ENCODE peak calls at places on chromosomes 1 and 21, in nine cellular contexts. One of them, this sample, is unnamed.

GRCh38 chr1:147772540-147772939 is 12.1 kb upstream of the GJA5 start:
- DNase-seq in endothelial cell of umbilical vein: no peak
- DNase-seq in ovary: no peak
- DNase-seq in spleen: no peak
- DNase-seq in breast epithelium: no peak
- DNase-seq in A549: no peak
- DNase-seq in K562: no peak
- DNase-seq in stomach: no peak
- DNase-seq in uterus: no peak
- DNase-seq in this sample: no peak

GRCh38 chr1:205939690-205940330 is 3.4 kb downstream of the SLC26A9 start:
- DNase-seq in endothelial cell of umbilical vein: no peak
- DNase-seq in ovary: no peak
- DNase-seq in spleen: no peak
- DNase-seq in breast epithelium: no peak
- DNase-seq in A549: peak; percentile 58
- DNase-seq in K562: peak; percentile 72
- DNase-seq in stomach: peak; percentile 68
- DNase-seq in uterus: no peak
- DNase-seq in this sample: peak; percentile 38

GRCh38 chr21:39850333-39850732 is 16.9 kb upstream of the PCP4 start:
- DNase-seq in endothelial cell of umbilical vein: no peak
- DNase-seq in ovary: no peak
- DNase-seq in spleen: no peak
- DNase-seq in breast epithelium: no peak
- DNase-seq in A549: no peak
- DNase-seq in K562: no peak
- DNase-seq in stomach: no peak
- DNase-seq in uterus: no peak
- DNase-seq in this sample: no peak

GRCh38 chr1:94803517-94804441 is 16.4 kb upstream of the SLC44A3 start:
- DNase-seq in endothelial cell of umbilical vein: no peak
- DNase-seq in ovary: no peak
- DNase-seq in spleen: no peak
- DNase-seq in breast epithelium: no peak
- DNase-seq in A549: no peak
- DNase-seq in K562: no peak
- DNase-seq in stomach: no peak
- DNase-seq in uterus: no peak
- DNase-seq in this sample: no peak

GRCh38 chr1:19866758-19867157 is 15.4 kb upstream of the OTUD3 start:
- DNase-seq in endothelial cell of umbilical vein: no peak
- DNase-seq in ovary: no peak
- DNase-seq in spleen: no peak
- DNase-seq in breast epithelium: no peak
- DNase-seq in A549: no peak
- DNase-seq in K562: no peak
- DNase-seq in stomach: no peak
- DNase-seq in uterus: no peak
- DNase-seq in this sample: no peak

GRCh38 chr1:174118726-174119125 is 40.6 kb upstream of the RABGAP1L start:
- DNase-seq in endothelial cell of umbilical vein: no peak
- DNase-seq in ovary: no peak
- DNase-seq in spleen: no peak
- DNase-seq in breast epithelium: no peak
- DNase-seq in A549: no peak
- DNase-seq in K562: no peak
- DNase-seq in stomach: no peak
- DNase-seq in uterus: no peak
- DNase-seq in this sample: no peak

GRCh38 chr21:27631471-27631870 is 664.6 kb upstream of the ADAMTS5 start:
- DNase-seq in endothelial cell of umbilical vein: no peak
- DNase-seq in ovary: no peak
- DNase-seq in spleen: no peak
- DNase-seq in breast epithelium: no peak
- DNase-seq in A549: no peak
- DNase-seq in K562: no peak
- DNase-seq in stomach: no peak
- DNase-seq in uterus: no peak
- DNase-seq in this sample: no peak

GRCh38 chr1:220335668-220336067 is 63.4 kb upstream of the RAB3GAP2 start:
- DNase-seq in endothelial cell of umbilical vein: no peak
- DNase-seq in ovary: no peak
- DNase-seq in spleen: no peak
- DNase-seq in breast epithelium: no peak
- DNase-seq in A549: no peak
- DNase-seq in K562: no peak
- DNase-seq in stomach: peak; percentile 87
- DNase-seq in uterus: no peak
- DNase-seq in this sample: no peak

GRCh38 chr1:203528098-203528497 is 34.1 kb downstream of the OPTC start:
- DNase-seq in endothelial cell of umbilical vein: no peak
- DNase-seq in ovary: no peak
- DNase-seq in spleen: no peak
- DNase-seq in breast epithelium: no peak
- DNase-seq in A549: no peak
- DNase-seq in K562: no peak
- DNase-seq in stomach: no peak
- DNase-seq in uterus: no peak
- DNase-seq in this sample: no peak

GRCh38 chr1:115837762-115838421 is 3.0 kb downstream of the NHLH2 start:
- DNase-seq in endothelial cell of umbilical vein: no peak
- DNase-seq in ovary: no peak
- DNase-seq in spleen: no peak
- DNase-seq in breast epithelium: no peak
- DNase-seq in A549: no peak
- DNase-seq in K562: no peak
- DNase-seq in stomach: no peak
- DNase-seq in uterus: no peak
- DNase-seq in this sample: no peak

GRCh38 chr1:81682490-81682889 is 118.2 kb upstream of the ADGRL2 start:
- DNase-seq in endothelial cell of umbilical vein: peak; percentile 69
- DNase-seq in ovary: no peak
- DNase-seq in spleen: no peak
- DNase-seq in breast epithelium: no peak
- DNase-seq in A549: no peak
- DNase-seq in K562: no peak
- DNase-seq in stomach: no peak
- DNase-seq in uterus: no peak
- DNase-seq in this sample: no peak

GRCh38 chr1:155174334-155175280 is 958 bp downstream of the TRIM46 start:
- DNase-seq in endothelial cell of umbilical vein: peak; percentile 24
- DNase-seq in ovary: peak; percentile 49
- DNase-seq in spleen: peak; percentile 87
- DNase-seq in breast epithelium: peak; percentile 48
- DNase-seq in A549: no peak
- DNase-seq in K562: peak; percentile 61
- DNase-seq in stomach: peak; percentile 24
- DNase-seq in uterus: no peak
- DNase-seq in this sample: no peak

GRCh38 chr1:59272507-59272906 is 24.4 kb upstream of the FGGY start:
- DNase-seq in endothelial cell of umbilical vein: peak; percentile 70
- DNase-seq in ovary: no peak
- DNase-seq in spleen: no peak
- DNase-seq in breast epithelium: no peak
- DNase-seq in A549: no peak
- DNase-seq in K562: no peak
- DNase-seq in stomach: no peak
- DNase-seq in uterus: no peak
- DNase-seq in this sample: peak; percentile 56

GRCh38 chr1:150484431-150484830 is 2.8 kb upstream of the TARS2 start:
- DNase-seq in endothelial cell of umbilical vein: no peak
- DNase-seq in ovary: no peak
- DNase-seq in spleen: no peak
- DNase-seq in breast epithelium: no peak
- DNase-seq in A549: no peak
- DNase-seq in K562: no peak
- DNase-seq in stomach: no peak
- DNase-seq in uterus: no peak
- DNase-seq in this sample: no peak

GRCh38 chr1:2961081-2961480 is 60.2 kb upstream of the ACTRT2 start:
- DNase-seq in endothelial cell of umbilical vein: no peak
- DNase-seq in ovary: no peak
- DNase-seq in spleen: peak; percentile 37
- DNase-seq in breast epithelium: no peak
- DNase-seq in A549: no peak
- DNase-seq in K562: no peak
- DNase-seq in stomach: no peak
- DNase-seq in uterus: no peak
- DNase-seq in this sample: no peak

GRCh38 chr1:187270256-187270655 is 441.5 kb downstream of the PLA2G4A start:
- DNase-seq in endothelial cell of umbilical vein: no peak
- DNase-seq in ovary: no peak
- DNase-seq in spleen: no peak
- DNase-seq in breast epithelium: no peak
- DNase-seq in A549: no peak
- DNase-seq in K562: no peak
- DNase-seq in stomach: no peak
- DNase-seq in uterus: no peak
- DNase-seq in this sample: no peak

GRCh38 chr1:56639210-56639609 is 5.9 kb upstream of the PRKAA2 start:
- DNase-seq in endothelial cell of umbilical vein: no peak
- DNase-seq in ovary: no peak
- DNase-seq in spleen: no peak
- DNase-seq in breast epithelium: no peak
- DNase-seq in A549: no peak
- DNase-seq in K562: no peak
- DNase-seq in stomach: no peak
- DNase-seq in uterus: no peak
- DNase-seq in this sample: no peak

GRCh38 chr1:182764029-182764768 is 25.4 kb upstream of the NPL start:
- DNase-seq in endothelial cell of umbilical vein: no peak
- DNase-seq in ovary: no peak
- DNase-seq in spleen: no peak
- DNase-seq in breast epithelium: no peak
- DNase-seq in A549: no peak
- DNase-seq in K562: no peak
- DNase-seq in stomach: no peak
- DNase-seq in uterus: no peak
- DNase-seq in this sample: no peak

GRCh38 chr21:30689822-30690221 is 28.8 kb downstream of the KRTAP21-3 start:
- DNase-seq in endothelial cell of umbilical vein: no peak
- DNase-seq in ovary: no peak
- DNase-seq in spleen: no peak
- DNase-seq in breast epithelium: no peak
- DNase-seq in A549: no peak
- DNase-seq in K562: no peak
- DNase-seq in stomach: no peak
- DNase-seq in uterus: no peak
- DNase-seq in this sample: no peak

GRCh38 chr1:205783904-205784303 is 8.6 kb upstream of the RAB29 start:
- DNase-seq in endothelial cell of umbilical vein: no peak
- DNase-seq in ovary: no peak
- DNase-seq in spleen: no peak
- DNase-seq in breast epithelium: no peak
- DNase-seq in A549: no peak
- DNase-seq in K562: no peak
- DNase-seq in stomach: no peak
- DNase-seq in uterus: no peak
- DNase-seq in this sample: no peak

GRCh38 chr1:94142022-94142421 is 21.1 kb upstream of the ABCA4 start:
- DNase-seq in endothelial cell of umbilical vein: peak; percentile 98
- DNase-seq in ovary: no peak
- DNase-seq in spleen: no peak
- DNase-seq in breast epithelium: no peak
- DNase-seq in A549: no peak
- DNase-seq in K562: no peak
- DNase-seq in stomach: no peak
- DNase-seq in uterus: no peak
- DNase-seq in this sample: no peak

GRCh38 chr1:36560621-36561364 is 78.1 kb upstream of the CSF3R start:
- DNase-seq in endothelial cell of umbilical vein: no peak
- DNase-seq in ovary: no peak
- DNase-seq in spleen: no peak
- DNase-seq in breast epithelium: peak; percentile 45
- DNase-seq in A549: no peak
- DNase-seq in K562: no peak
- DNase-seq in stomach: no peak
- DNase-seq in uterus: no peak
- DNase-seq in this sample: no peak

GRCh38 chr1:172642970-172643369 is 15.9 kb upstream of the FASLG start:
- DNase-seq in endothelial cell of umbilical vein: peak; percentile 74
- DNase-seq in ovary: no peak
- DNase-seq in spleen: no peak
- DNase-seq in breast epithelium: no peak
- DNase-seq in A549: peak; percentile 55
- DNase-seq in K562: no peak
- DNase-seq in stomach: no peak
- DNase-seq in uterus: no peak
- DNase-seq in this sample: no peak

GRCh38 chr1:34696230-34696629 is 58.6 kb upstream of the GJB5 start:
- DNase-seq in endothelial cell of umbilical vein: no peak
- DNase-seq in ovary: no peak
- DNase-seq in spleen: no peak
- DNase-seq in breast epithelium: no peak
- DNase-seq in A549: peak; percentile 9
- DNase-seq in K562: peak; percentile 21
- DNase-seq in stomach: no peak
- DNase-seq in uterus: no peak
- DNase-seq in this sample: peak; percentile 16
- TF ChIP-seq CTCF in endothelial cell of umbilical vein: no peak
- TF ChIP-seq CTCF in ovary: no peak
- TF ChIP-seq CTCF in spleen: no peak
- TF ChIP-seq CTCF in breast epithelium: no peak
- TF ChIP-seq CTCF in A549: no peak
- TF ChIP-seq CTCF in K562: peak; percentile 14
- TF ChIP-seq CTCF in stomach: no peak
- TF ChIP-seq CTCF in uterus: no peak
- TF ChIP-seq CTCF in this sample: peak; percentile 8

GRCh38 chr1:90835172-90835660 is 118.1 kb upstream of the BARHL2 start:
- DNase-seq in endothelial cell of umbilical vein: no peak
- DNase-seq in ovary: no peak
- DNase-seq in spleen: no peak
- DNase-seq in breast epithelium: no peak
- DNase-seq in A549: no peak
- DNase-seq in K562: no peak
- DNase-seq in stomach: no peak
- DNase-seq in uterus: no peak
- DNase-seq in this sample: no peak
- TF ChIP-seq POLR2A in endothelial cell of umbilical vein: no peak
- TF ChIP-seq POLR2A in ovary: no peak
- TF ChIP-seq POLR2A in spleen: no peak
- TF ChIP-seq POLR2A in breast epithelium: no peak
- TF ChIP-seq POLR2A in A549: no peak
- TF ChIP-seq POLR2A in K562: no peak
- TF ChIP-seq POLR2A in stomach: no peak
- TF ChIP-seq POLR2A in uterus: no peak
- TF ChIP-seq POLR2A in this sample: no peak

GRCh38 chr1:89855413-89856123 is 34.7 kb downstream of the LRRC8D start:
- DNase-seq in endothelial cell of umbilical vein: peak; percentile 60
- DNase-seq in ovary: no peak
- DNase-seq in spleen: no peak
- DNase-seq in breast epithelium: no peak
- DNase-seq in A549: no peak
- DNase-seq in K562: no peak
- DNase-seq in stomach: no peak
- DNase-seq in uterus: no peak
- DNase-seq in this sample: no peak
- H3K4me3 ChIP-seq in endothelial cell of umbilical vein: no peak overlapping the region
- H3K4me3 ChIP-seq in ovary: no peak overlapping the region
- H3K4me3 ChIP-seq in spleen: no peak overlapping the region
- H3K4me3 ChIP-seq in breast epithelium: no peak overlapping the region
- H3K4me3 ChIP-seq in A549: no peak overlapping the region
- H3K4me3 ChIP-seq in K562: no peak overlapping the region
- H3K4me3 ChIP-seq in stomach: no peak overlapping the region
- H3K4me3 ChIP-seq in uterus: no peak overlapping the region
- H3K4me3 ChIP-seq in this sample: no peak overlapping the region

GRCh38 chr1:89633103-89633744 is at the start of gene LRRC8C:
- DNase-seq in endothelial cell of umbilical vein: no peak
- DNase-seq in ovary: peak; percentile 67
- DNase-seq in spleen: peak; percentile 94
- DNase-seq in breast epithelium: no peak
- DNase-seq in A549: peak; percentile 52
- DNase-seq in K562: peak; percentile 60
- DNase-seq in stomach: peak; percentile 49
- DNase-seq in uterus: peak; percentile 51
- DNase-seq in this sample: peak; percentile 81
- TF ChIP-seq CTCF in endothelial cell of umbilical vein: no peak
- TF ChIP-seq CTCF in ovary: peak; percentile 2
- TF ChIP-seq CTCF in spleen: no peak
- TF ChIP-seq CTCF in breast epithelium: no peak
- TF ChIP-seq CTCF in A549: no peak
- TF ChIP-seq CTCF in K562: no peak
- TF ChIP-seq CTCF in stomach: no peak
- TF ChIP-seq CTCF in uterus: no peak
- TF ChIP-seq CTCF in this sample: no peak